ENCODE peak calls at places on chromosomes 16 and 17, in five cellular contexts. One of them, this sample, is unnamed.

GRCh38 chr16:3045758-3046505 is 429 bp upstream of the MMP25 start:
- DNase-seq in endothelial cell of umbilical vein: no peak
- DNase-seq in adrenal gland: no peak
- DNase-seq in uterus: no peak
- DNase-seq in GM12878: no peak
- DNase-seq in this sample: no peak

GRCh38 chr16:15513169-15513568 is 78.8 kb downstream of the BMERB1 start:
- DNase-seq in GM12878: no peak
- DNase-seq in uterus: no peak
- DNase-seq in endothelial cell of umbilical vein: no peak
- DNase-seq in adrenal gland: no peak
- DNase-seq in this sample: no peak

GRCh38 chr16:3637371-3637923 is 17.0 kb upstream of the DNASE1 start:
- DNase-seq in uterus: no peak
- DNase-seq in adrenal gland: peak
- DNase-seq in endothelial cell of umbilical vein: peak
- DNase-seq in GM12878: no peak
- DNase-seq in this sample: no peak

GRCh38 chr17:68514809-68515208 is 2.6 kb downstream of the PRKAR1A start:
- DNase-seq in adrenal gland: no peak
- DNase-seq in uterus: no peak
- DNase-seq in endothelial cell of umbilical vein: peak
- DNase-seq in GM12878: no peak
- DNase-seq in this sample: no peak

GRCh38 chr17:80845863-80846671 is 145.6 kb upstream of the CHMP6 start:
- DNase-seq in GM12878: no peak
- DNase-seq in uterus: no peak
- DNase-seq in adrenal gland: no peak
- DNase-seq in endothelial cell of umbilical vein: no peak
- DNase-seq in this sample: no peak

GRCh38 chr17:17981330-17981729 is 8.7 kb downstream of the DRC3 start:
- DNase-seq in endothelial cell of umbilical vein: no peak
- DNase-seq in uterus: no peak
- DNase-seq in GM12878: no peak
- DNase-seq in adrenal gland: no peak
- DNase-seq in this sample: no peak

GRCh38 chr17:1629647-1630310 is 1.1 kb upstream of the SLC43A2 start:
- DNase-seq in endothelial cell of umbilical vein: peak
- DNase-seq in GM12878: no peak
- DNase-seq in adrenal gland: peak
- DNase-seq in uterus: no peak
- DNase-seq in this sample: peak

GRCh38 chr17:78722101-78722761 is 59.8 kb downstream of the CYTH1 start:
- DNase-seq in adrenal gland: no peak
- DNase-seq in uterus: no peak
- DNase-seq in GM12878: no peak
- DNase-seq in endothelial cell of umbilical vein: no peak
- DNase-seq in this sample: no peak

GRCh38 chr17:27991594-27991993 is 50.9 kb upstream of the NLK start:
- DNase-seq in GM12878: no peak
- DNase-seq in endothelial cell of umbilical vein: peak
- DNase-seq in adrenal gland: no peak
- DNase-seq in uterus: no peak
- DNase-seq in this sample: no peak

DNA sequence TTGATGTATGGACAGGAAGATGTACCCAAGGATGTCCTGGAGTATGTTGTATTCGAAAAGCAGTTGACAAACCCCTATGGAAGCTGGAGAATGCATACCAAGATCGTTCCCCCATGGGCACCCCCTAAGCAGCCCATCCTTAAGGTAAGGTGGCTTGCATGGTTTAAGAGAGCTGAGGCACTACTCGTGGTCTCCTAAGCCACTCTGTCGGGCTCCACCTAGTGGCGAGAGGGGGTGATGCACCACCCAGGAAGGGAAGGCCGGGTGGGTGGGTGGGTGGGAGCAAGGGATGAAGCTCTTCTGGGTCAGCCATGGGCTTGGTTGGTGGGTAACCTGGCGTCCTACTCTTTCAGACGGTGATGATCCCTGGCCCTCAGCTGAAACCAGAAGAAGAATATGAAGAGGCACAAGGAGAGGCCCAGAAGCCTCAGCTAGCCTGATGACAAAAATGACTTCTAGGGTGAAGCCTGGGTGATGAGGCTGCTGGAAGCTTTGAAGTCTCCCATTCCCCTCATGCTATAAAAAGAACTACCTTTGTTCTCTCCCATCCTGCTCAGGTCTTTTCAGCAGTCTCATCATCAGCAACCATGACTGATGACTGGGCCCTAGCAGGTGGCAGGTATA is 21.5 kb downstream of the GPR179 start:
- DNase-seq in uterus: peak
- DNase-seq in adrenal gland: peak
- DNase-seq in endothelial cell of umbilical vein: no peak
- DNase-seq in GM12878: no peak
- DNase-seq in this sample: peak
- TF ChIP-seq CTCF in uterus: peak
- TF ChIP-seq CTCF in adrenal gland: no peak
- TF ChIP-seq CTCF in endothelial cell of umbilical vein: peak
- TF ChIP-seq CTCF in GM12878: peak
- TF ChIP-seq CTCF in this sample: peak

GRCh38 chr16:31142109-31143035 is 6.8 kb upstream of the PRSS8 start:
- DNase-seq in uterus: peak
- DNase-seq in endothelial cell of umbilical vein: peak
- DNase-seq in adrenal gland: peak
- DNase-seq in GM12878: peak
- DNase-seq in this sample: peak
- TF ChIP-seq POLR2A in uterus: no peak
- TF ChIP-seq POLR2A in endothelial cell of umbilical vein: peak
- TF ChIP-seq POLR2A in adrenal gland: no peak
- TF ChIP-seq POLR2A in GM12878: peak
- TF ChIP-seq POLR2A in this sample: peak

GRCh38 chr17:61337247-61337812 is 62.3 kb upstream of the TBX2 start:
- DNase-seq in uterus: peak
- DNase-seq in GM12878: no peak
- DNase-seq in endothelial cell of umbilical vein: no peak
- DNase-seq in adrenal gland: no peak
- DNase-seq in this sample: no peak
- H3K27ac ChIP-seq in uterus: peak
- H3K27ac ChIP-seq in GM12878: no peak
- H3K27ac ChIP-seq in endothelial cell of umbilical vein: no peak
- H3K27ac ChIP-seq in adrenal gland: peak
- H3K27ac ChIP-seq in this sample: no peak

DNA sequence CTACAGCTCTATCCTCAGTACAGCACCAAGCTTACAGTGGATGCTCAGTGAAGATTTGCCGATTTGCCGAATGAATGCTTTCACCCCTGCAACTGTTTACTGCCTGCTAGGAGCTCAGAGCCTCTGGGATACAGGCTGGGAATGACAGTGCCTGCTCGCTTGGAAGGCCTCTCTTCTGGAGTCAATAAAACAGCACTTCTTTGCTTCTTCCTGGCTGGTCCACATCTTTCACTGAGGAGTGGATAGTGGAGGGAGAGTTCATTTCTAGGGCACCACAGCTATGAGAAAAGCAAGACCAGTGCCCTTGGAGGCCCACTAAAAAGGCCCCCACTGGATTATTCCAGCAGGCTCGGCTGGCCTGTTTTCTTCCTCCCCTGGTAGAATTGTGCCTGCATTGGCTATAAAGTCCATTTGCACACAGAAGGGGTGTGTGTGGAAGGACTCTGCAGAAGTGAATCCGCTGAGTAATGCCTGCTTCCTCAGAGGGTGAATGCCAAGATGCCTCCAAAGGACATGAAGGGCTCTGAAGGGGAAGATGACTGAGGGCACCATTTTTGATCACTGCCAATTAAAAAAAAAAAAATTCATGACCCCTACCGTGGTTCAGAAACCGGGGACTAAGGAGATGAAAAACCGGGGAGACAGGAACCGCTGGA is 3.2 kb upstream of the USP7 start:
- DNase-seq in endothelial cell of umbilical vein: no peak
- DNase-seq in uterus: no peak
- DNase-seq in GM12878: no peak
- DNase-seq in adrenal gland: no peak
- DNase-seq in this sample: no peak
- TF ChIP-seq CTCF in endothelial cell of umbilical vein: no peak
- TF ChIP-seq CTCF in uterus: no peak
- TF ChIP-seq CTCF in GM12878: no peak
- TF ChIP-seq CTCF in adrenal gland: no peak
- TF ChIP-seq CTCF in this sample: no peak

DNA sequence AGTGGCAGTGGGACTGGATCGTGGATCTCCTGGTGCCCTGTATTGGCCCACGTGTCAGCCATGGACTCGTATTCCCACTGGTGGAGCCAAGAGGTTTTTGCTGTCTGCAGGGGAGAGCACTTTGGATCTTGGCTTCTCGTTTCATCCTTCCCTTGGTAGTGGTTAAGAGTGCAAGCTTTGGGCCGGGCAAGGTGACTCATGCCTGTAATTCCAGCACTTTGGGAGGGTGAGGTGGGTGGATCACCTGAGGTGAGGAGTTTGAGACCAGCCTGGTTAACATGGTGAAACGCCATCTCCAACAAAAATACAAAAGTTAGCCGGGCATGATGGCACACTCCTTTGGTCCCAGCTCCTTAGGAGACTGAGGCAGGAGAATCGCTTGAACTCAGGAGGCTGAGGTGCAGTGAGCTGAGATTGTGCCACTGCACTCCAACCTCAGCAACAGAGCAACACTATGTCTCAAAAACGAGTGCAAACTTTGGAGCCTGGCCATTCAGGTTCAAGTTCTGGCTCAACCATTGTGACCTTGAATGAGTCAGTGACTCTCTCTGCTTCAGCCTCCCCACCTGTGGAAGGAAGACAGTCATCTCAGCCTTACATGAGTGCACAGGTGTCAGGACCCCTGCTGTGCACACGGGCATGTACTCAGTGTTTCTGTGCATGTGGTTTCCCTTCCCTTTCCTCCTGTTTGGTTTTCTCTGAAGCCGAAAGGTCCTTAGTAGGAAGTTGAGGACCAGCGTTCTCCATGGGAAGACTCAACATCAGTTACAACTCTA is 57.4 kb downstream of the PLCG2 start:
- DNase-seq in GM12878: peak
- DNase-seq in endothelial cell of umbilical vein: no peak
- DNase-seq in adrenal gland: no peak
- DNase-seq in uterus: no peak
- DNase-seq in this sample: no peak
- TF ChIP-seq POLR2A in GM12878: peak
- TF ChIP-seq POLR2A in endothelial cell of umbilical vein: no peak
- TF ChIP-seq POLR2A in adrenal gland: no peak
- TF ChIP-seq POLR2A in uterus: no peak
- TF ChIP-seq POLR2A in this sample: no peak

This sample was measured in right lobe of liver.